ENCODE peak calls at places on chromosomes 4 and X, in six cellular contexts. Q is AG09319, Y is GM10248, P is small intestine, B is T-cell, N is transverse colon. U is an unnamed sample.

GRCh38 chr4:7115557-7116340 is 47.9 kb upstream of the GRPEL1 start:
- DNase-seq in Q (no peak), Y (no peak), P (no peak), B (no peak), N (no peak), U (no peak)

GRCh38 chrX:2502120-2502667 is 1.4 kb upstream of the DHRSX start:
- DNase-seq in Q (no peak), Y (no peak), P (no peak), B (no peak), N (no peak), U (no peak)

GRCh38 chrX:17412692-17413091 is 37.7 kb downstream of the NHS start:
- DNase-seq in Q (peak), Y (no peak), P (no peak), B (no peak), N (no peak), U (no peak)

GRCh38 chr4:10075158-10075863 is 41.3 kb downstream of the WDR1 start:
- DNase-seq in Q (no peak), Y (no peak), P (no peak), B (no peak), N (no peak), U (no peak)

GRCh38 chr4:147009875-147010274 is 64.2 kb upstream of the TTC29 start:
- DNase-seq in Q (no peak), Y (no peak), P (no peak), B (no peak), N (no peak), U (no peak)

GRCh38 chr4:88999392-88999791 is 57.6 kb downstream of the FAM13A start:
- DNase-seq in Q (no peak), Y (no peak), P (no peak), B (no peak), N (no peak), U (no peak)

GRCh38 chrX:21708116-21708515 is 49.8 kb downstream of the SMPX start:
- DNase-seq in Q (no peak), Y (no peak), P (no peak), B (no peak), N (no peak), U (no peak)

GRCh38 chr4:15034071-15034764 is 31.9 kb downstream of the CPEB2 start:
- DNase-seq in Q (peak), Y (no peak), P (no peak), B (no peak), N (no peak), U (no peak)

GRCh38 chrX:150771116-150771515 is 77.9 kb downstream of the MTMR1 start:
- DNase-seq in Q (no peak), Y (no peak), P (no peak), B (no peak), N (no peak), U (no peak)

GRCh38 chr4:108360857-108361820 is 192.4 kb upstream of the LEF1 start:
- DNase-seq in Q (peak), Y (no peak), P (no peak), B (no peak), N (no peak), U (no peak)

GRCh38 chrX:41336447-41336846 is 2.5 kb downstream of the DDX3X start:
- DNase-seq in Q (no peak), Y (no peak), P (no peak), B (no peak), N (no peak), U (no peak)

GRCh38 chrX:119145241-119145653 is 17.6 kb upstream of the KIAA1210 start:
- DNase-seq in Q (no peak), Y (no peak), P (peak), B (no peak), N (peak), U (no peak)

GRCh38 chr4:172982151-172982590 is 186.4 kb upstream of the GALNT7 start:
- DNase-seq in Q (no peak), Y (no peak), P (no peak), B (no peak), N (no peak), U (no peak)

GRCh38 chr4:180542445-180543100 is 1700.6 kb upstream of the TENM3 start:
- DNase-seq in Q (peak), Y (no peak), P (no peak), B (no peak), N (no peak), U (no peak)

GRCh38 chr4:99506781-99507180 is 4.0 kb upstream of the C4orf17 start:
- DNase-seq in Q (no peak), Y (no peak), P (no peak), B (no peak), N (no peak), U (no peak)

GRCh38 chrX:9717376-9717775 is 48.3 kb downstream of the GPR143 start:
- DNase-seq in Q (no peak), Y (no peak), P (no peak), B (no peak), N (no peak), U (no peak)

GRCh38 chr4:123748806-123749205 is 352.2 kb downstream of the SPRY1 start:
- DNase-seq in Q (no peak), Y (no peak), P (no peak), B (no peak), N (no peak), U (no peak)

GRCh38 chr4:107689912-107690587 is 30.0 kb downstream of the PAPSS1 start:
- DNase-seq in Q (no peak), Y (no peak), P (no peak), B (no peak), N (no peak), U (no peak)

GRCh38 chrX:151966236-151966635 is 8.2 kb downstream of the GABRE start:
- DNase-seq in Q (no peak), Y (no peak), P (no peak), B (no peak), N (no peak), U (no peak)

GRCh38 chr4:112942077-112942476 is 107.4 kb upstream of the ANK2 start:
- DNase-seq in Q (no peak), Y (no peak), P (no peak), B (no peak), N (no peak), U (no peak)

GRCh38 chr4:153506972-153507678 is 41.0 kb downstream of the TMEM131L start:
- DNase-seq in Q (no peak), Y (no peak), P (no peak), B (no peak), N (no peak), U (no peak)

GRCh38 chrX:152601848-152602616 is 35.7 kb upstream of the GABRQ start:
- DNase-seq in Q (no peak), Y (no peak), P (no peak), B (no peak), N (no peak), U (peak)

GRCh38 chrX:154785711-154786110 is 19.6 kb downstream of the MPP1 start:
- DNase-seq in Q (no peak), Y (no peak), P (no peak), B (no peak), N (no peak), U (no peak)

GRCh38 chr4:1658146-1658545 is 26.0 kb downstream of the FAM53A start:
- DNase-seq in Q (no peak), Y (no peak), P (no peak), B (no peak), N (no peak), U (no peak)

GRCh38 chr4:44434247-44434646 is 14.4 kb downstream of the KCTD8 start:
- DNase-seq in Q (no peak), Y (no peak), P (no peak), B (no peak), N (no peak), U (no peak)

GRCh38 chr4:150130953-150131352 is 52.7 kb downstream of the DCLK2 start:
- DNase-seq in Q (peak), Y (no peak), P (no peak), B (no peak), N (no peak), U (no peak)

GRCh38 chr4:145103496-145103895 is 5.4 kb downstream of the ABCE1 start:
- DNase-seq in Q (no peak), Y (no peak), P (no peak), B (no peak), N (no peak), U (no peak)

GRCh38 chr4:139559692-139560091 is 3.7 kb upstream of the SETD7 start:
- DNase-seq in Q (no peak), Y (no peak), P (no peak), B (no peak), N (no peak), U (no peak)

GRCh38 chr4:26127851-26128337 is 192.9 kb upstream of the RBPJ start:
- DNase-seq in Q (no peak), Y (no peak), P (no peak), B (no peak), N (no peak), U (no peak)

GRCh38 chr4:156968479-156968984 is 3.1 kb downstream of the PDGFC start:
- DNase-seq in Q (no peak), Y (peak), P (peak), B (no peak), N (peak), U (peak)

GRCh38 chr4:80335554-80336358 is at the start of gene CFAP299:
- DNase-seq in Q (peak), Y (peak), P (peak), B (peak), N (peak), U (peak)

GRCh38 chr4:2828758-2829181 is 14.9 kb upstream of the ADD1 start:
- DNase-seq in Q (no peak), Y (no peak), P (no peak), B (no peak), N (no peak), U (no peak)